ENCODE peak calls at places on chromosome 4, in seven cellular contexts. U is breast epithelium, T is HCEC 1CT, K is cardiac muscle cell, G is B cell, C is NT2/D1, D is RPMI8226. Z is an unnamed sample.

GRCh38 chr4:2058264-2059033 is 678 bp upstream of the NAT8L start:
- DNase-seq in G (peak), C (no peak), D (no peak), U (no peak), K (peak), T (no peak), Z (no peak)

GRCh38 chr4:4377683-4378082 is 9.2 kb upstream of the NSG1 start:
- DNase-seq in G (no peak), C (no peak), U (no peak), T (no peak), D (no peak), K (no peak), Z (no peak)

GRCh38 chr4:182872886-182873285 is 44.3 kb downstream of the DCTD start:
- DNase-seq in G (no peak), T (no peak), K (no peak), U (no peak), C (no peak), D (no peak), Z (no peak)

GRCh38 chr4:19478791-19479190 is 772.9 kb upstream of the SLIT2 start:
- DNase-seq in K (no peak), D (no peak), T (peak), U (no peak), C (no peak), G (no peak), Z (no peak)

GRCh38 chr4:48804584-48805301 is 24.7 kb upstream of the FRYL start:
- DNase-seq in T (no peak), C (no peak), D (no peak), U (no peak), G (no peak), K (no peak), Z (no peak)

GRCh38 chr4:174377613-174378012 is 93.9 kb downstream of the CEP44 start:
- DNase-seq in D (no peak), T (peak), C (no peak), K (no peak), U (no peak), G (no peak), Z (no peak)

GRCh38 chr4:122688529-122688928 is 44.0 kb upstream of the BBS12 start:
- DNase-seq in T (no peak), D (no peak), K (no peak), C (no peak), U (no peak), G (no peak), Z (no peak)

GRCh38 chr4:47990145-47990544 is 26.3 kb downstream of the CNGA1 start:
- DNase-seq in K (no peak), T (no peak), G (no peak), C (no peak), U (no peak), D (no peak), Z (no peak)

GRCh38 chr4:13344216-13344615 is 139.9 kb downstream of the RAB28 start:
- DNase-seq in K (no peak), U (no peak), G (no peak), C (no peak), D (no peak), T (no peak), Z (no peak)

GRCh38 chr4:77174426-77174825 is 17.4 kb downstream of the CCNG2 start:
- DNase-seq in U (no peak), K (no peak), D (peak), T (no peak), G (no peak), C (no peak), Z (no peak)

Z was measured in brain pericyte.